ENCODE peak calls at places on chromosomes 16 and 17, in five cellular contexts. O, T, E, J and Z are unnamed samples.

GRCh38 chr16:66901626-66902025 is 17.1 kb downstream of the CDH16 start:
- DNase-seq in O (no peak), T (no peak), E (no peak), J (no peak), Z (no peak)

GRCh38 chr17:73318427-73318813 is 6.6 kb upstream of the CDC42EP4 start:
- DNase-seq in O (no peak), T (no peak), E (no peak), J (no peak), Z (no peak)

GRCh38 chr16:65044861-65045260 is 77.0 kb downstream of the CDH11 start:
- DNase-seq in O (peak), T (no peak), E (peak), J (no peak), Z (no peak)

GRCh38 chr17:77611791-77612466 is 346.6 kb upstream of the TNRC6C start:
- DNase-seq in O (no peak), T (no peak), E (no peak), J (no peak), Z (no peak)

GRCh38 chr17:63442549-63443035 is 3.5 kb downstream of the CYB561 start:
- DNase-seq in O (no peak), T (no peak), E (no peak), J (no peak), Z (peak)

GRCh38 chr17:66441012-66441703 is 138.7 kb downstream of the PRKCA start:
- DNase-seq in O (peak), T (no peak), E (no peak), J (no peak), Z (peak)

GRCh38 chr17:61018938-61019337 is 341.3 kb downstream of the BCAS3 start:
- DNase-seq in O (no peak), T (no peak), E (no peak), J (no peak), Z (no peak)

GRCh38 chr16:81315271-81316175 is 761 bp downstream of the GAN start:
- DNase-seq in O (peak), T (peak), E (peak), J (peak), Z (peak)

GRCh38 chr17:61467416-61468262 is 15.4 kb downstream of the TBX4 start:
- DNase-seq in O (peak), T (peak), E (peak), J (peak), Z (no peak)

GRCh38 chr17:1203111-1203966 is 23.6 kb upstream of the ABR start:
- DNase-seq in O (peak), T (no peak), E (peak), J (peak), Z (peak)

GRCh38 chr16:51576498-51576897 is 425.4 kb upstream of the SALL1 start:
- DNase-seq in O (no peak), T (no peak), E (no peak), J (no peak), Z (no peak)

GRCh38 chr16:85448557-85449194 is 164.4 kb upstream of the GSE1 start:
- DNase-seq in O (no peak), T (no peak), E (no peak), J (no peak), Z (no peak)

GRCh38 chr16:68790944-68791343 is 52.4 kb upstream of the TANGO6 start:
- DNase-seq in O (no peak), T (no peak), E (no peak), J (no peak), Z (no peak)

GRCh38 chr16:57984443-57985203 is 13.7 kb upstream of the CNGB1 start:
- DNase-seq in O (peak), T (peak), E (peak), J (peak), Z (peak)

GRCh38 chr16:30416624-30417298 is 9.4 kb downstream of the ZNF771 start:
- DNase-seq in O (no peak), T (no peak), E (no peak), J (no peak), Z (no peak)

GRCh38 chr17:38733315-38734234 is 3.4 kb downstream of the CISD3 start:
- DNase-seq in O (no peak), T (peak), E (no peak), J (no peak), Z (no peak)

GRCh38 chr16:22813946-22814325 is at the start of gene HS3ST2:
- DNase-seq in O (peak), T (no peak), E (no peak), J (peak), Z (peak)

GRCh38 chr17:10304758-10305300 is 68.0 kb downstream of the MYH13 start:
- DNase-seq in O (no peak), T (no peak), E (no peak), J (no peak), Z (no peak)

GRCh38 chr17:35766903-35767510 is 6.3 kb downstream of the C17orf50 start:
- DNase-seq in O (peak), T (peak), E (peak), J (peak), Z (peak)

GRCh38 chr16:66690106-66690847 is 6.3 kb downstream of the CMTM4 start:
- DNase-seq in O (no peak), T (no peak), E (no peak), J (no peak), Z (no peak)

GRCh38 chr17:10217916-10218315 is 19.5 kb upstream of the GAS7 start:
- DNase-seq in O (no peak), T (no peak), E (peak), J (no peak), Z (no peak)

GRCh38 chr17:7014995-7015586 is 2.7 kb downstream of the RNASEK start:
- DNase-seq in O (peak), T (no peak), E (peak), J (no peak), Z (peak)
- TF ChIP-seq CTCF in O (no peak), T (no peak), E (no peak), J (no peak), Z (no peak)

DNA sequence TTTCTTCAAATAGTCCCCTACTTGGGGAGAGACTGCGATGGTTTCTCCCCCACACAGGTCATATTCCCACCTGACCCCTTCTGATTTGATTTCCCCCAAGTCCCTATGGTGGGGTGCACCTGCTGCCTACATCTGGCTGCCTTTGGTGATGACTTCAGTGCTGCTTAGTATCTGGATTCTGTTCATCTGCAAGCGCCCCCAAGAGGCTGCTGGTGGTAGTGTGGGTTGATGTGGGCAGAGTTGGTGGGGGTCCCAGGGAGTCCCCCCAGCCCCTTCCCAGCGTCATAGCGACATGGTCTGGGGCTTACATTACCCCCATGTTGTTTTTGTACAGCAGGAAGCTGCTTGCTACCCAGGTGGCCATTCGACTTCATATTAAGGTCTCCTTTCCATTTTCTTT is 99.2 kb downstream of the NTN1 start:
- DNase-seq in O (no peak), T (no peak), E (no peak), J (no peak), Z (no peak)
- TF ChIP-seq CTCF in O (no peak), T (no peak), E (peak), J (no peak), Z (peak)

GRCh38 chr17:42027540-42027889 is 7.6 kb downstream of the NKIRAS2 start:
- DNase-seq in O (no peak), T (no peak), E (no peak), J (no peak), Z (peak)

GRCh38 chr17:42025191-42025579 is 5.3 kb downstream of the NKIRAS2 start:
- DNase-seq in O (no peak), T (no peak), E (no peak), J (no peak), Z (no peak)

GRCh38 chr17:42028791-42029127 is 8.9 kb downstream of the NKIRAS2 start:
- DNase-seq in O (no peak), T (no peak), E (no peak), J (no peak), Z (no peak)

GRCh38 chr17:42026821-42027539 is 7.1 kb downstream of the NKIRAS2 start:
- DNase-seq in O (no peak), T (no peak), E (no peak), J (no peak), Z (peak)

GRCh38 chr17:42027961-42028790 is 8.3 kb downstream of the NKIRAS2 start:
- DNase-seq in O (peak), T (peak), E (peak), J (no peak), Z (no peak)
- TF ChIP-seq CTCF in O (peak), T (peak), E (peak), J (no peak), Z (no peak)

GRCh38 chr16:4511441-4512082 is 27.0 kb downstream of the CDIP1 start:
- DNase-seq in O (peak), T (peak), E (peak), J (peak), Z (no peak)
- TF ChIP-seq CTCF in O (peak), T (peak), E (peak), J (peak), Z (no peak)

GRCh38 chr16:17970816-17971291 is 365.7 kb downstream of the NPIPA8 start:
- DNase-seq in O (no peak), T (no peak), E (no peak), J (no peak), Z (no peak)
- TF ChIP-seq CTCF in O (no peak), T (no peak), E (no peak), J (peak), Z (no peak)

GRCh38 chr16:35102780-35103403 is 1643.5 kb downstream of the TP53TG3F start:
- DNase-seq in O (peak), T (no peak), E (no peak), J (no peak), Z (no peak)
- TF ChIP-seq CTCF in O (no peak), T (no peak), E (peak), J (no peak), Z (no peak)

GRCh38 chr16:1131378-1131994 is 21.4 kb upstream of the CACNA1H start:
- DNase-seq in O (no peak), T (no peak), E (no peak), J (no peak), Z (no peak)
- TF ChIP-seq CTCF in O (no peak), T (no peak), E (no peak), J (no peak), Z (no peak)

DNA sequence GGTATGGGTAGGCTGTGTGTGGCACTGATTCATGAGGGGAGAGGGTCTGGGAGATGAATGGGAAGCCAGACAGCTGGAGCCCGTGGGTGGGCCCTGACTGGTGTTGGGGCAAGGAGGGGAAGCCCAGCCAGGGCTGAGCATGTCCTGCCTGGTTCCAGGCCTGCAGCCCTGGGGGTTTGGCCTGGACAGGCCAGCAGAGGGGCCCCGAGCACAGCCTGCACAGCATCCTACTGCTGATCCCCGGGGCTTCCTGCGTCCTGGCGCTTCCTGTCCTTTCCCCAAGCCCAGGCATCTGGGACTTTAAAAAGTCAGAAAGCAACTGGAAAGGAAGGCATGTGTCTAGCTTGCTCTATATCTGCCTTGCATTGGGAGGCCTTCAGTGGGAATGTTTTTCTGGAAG is 4.6 kb upstream of the MVD start:
- DNase-seq in O (no peak), T (no peak), E (peak), J (no peak), Z (no peak)
- TF ChIP-seq CTCF in O (no peak), T (no peak), E (peak), J (no peak), Z (no peak)

GRCh38 chr17:28715217-28715616 is 2.5 kb downstream of the RAB34 start:
- DNase-seq in O (no peak), T (no peak), E (no peak), J (no peak), Z (no peak)

GRCh38 chr17:28718317-28718672 is 627 bp upstream of the RAB34 start:
- DNase-seq in O (no peak), T (no peak), E (no peak), J (no peak), Z (no peak)

GRCh38 chr17:28718990-28719433 is 773 bp upstream of the RPL23A start:
- DNase-seq in O (no peak), T (no peak), E (no peak), J (no peak), Z (no peak)

GRCh38 chr17:28716740-28717577 is 709 bp downstream of the RAB34 start:
- DNase-seq in O (peak), T (no peak), E (peak), J (peak), Z (no peak)

GRCh38 chr17:28717578-28718316 is at the start of gene RAB34:
- DNase-seq in O (peak), T (peak), E (peak), J (peak), Z (no peak)
- TF ChIP-seq CTCF in O (no peak), T (no peak), E (no peak), J (peak), Z (peak)

DNA sequence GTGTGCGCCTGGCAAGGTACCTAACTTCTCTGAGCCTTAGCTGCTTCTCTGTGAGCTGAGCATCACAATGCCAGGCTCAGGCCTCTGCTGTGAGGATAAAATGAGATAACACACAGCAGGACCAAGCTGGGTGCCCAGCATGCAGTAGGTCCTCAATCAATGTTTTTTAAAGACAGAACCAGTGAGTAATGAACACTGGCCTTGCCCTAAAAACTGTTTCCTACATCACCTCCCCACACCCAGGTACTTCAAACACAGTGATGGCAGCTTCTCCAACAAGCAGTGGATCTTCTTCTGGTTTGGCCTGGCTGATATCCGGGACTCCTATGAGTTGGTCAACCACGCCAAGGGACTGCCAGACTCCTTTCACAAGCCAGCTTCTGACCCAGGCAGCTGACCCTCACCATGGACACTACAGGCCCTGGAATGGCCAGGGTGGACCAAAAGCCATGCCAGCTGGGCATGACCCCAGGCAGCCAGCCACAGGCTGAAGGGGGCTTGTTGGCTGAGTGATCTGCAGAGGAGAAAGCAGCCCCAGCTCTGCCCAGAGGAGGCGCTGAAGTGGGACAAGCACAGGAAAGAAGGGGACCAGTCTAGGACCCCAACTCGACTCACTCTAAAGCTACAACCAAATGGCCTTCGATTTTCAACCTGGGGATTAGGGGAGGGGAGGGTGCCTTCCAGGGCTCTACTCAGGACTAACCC is 3.9 kb downstream of the NAGS start:
- DNase-seq in O (no peak), T (no peak), E (no peak), J (no peak), Z (no peak)
- TF ChIP-seq CTCF in O (no peak), T (no peak), E (peak), J (no peak), Z (no peak)